ENCODE peak calls at places on chromosomes 16 and 17, in eight cellular contexts. V is cardiac muscle cell; M is CD8-positive, alpha-beta T cell; Q is tibial nerve; U is heart right ventricle; T is Caco-2; I is IMR-90; D is A549. J is an unnamed sample.
A peak's percentile ranks its signal among the peaks of the same experiment; 100 is the strongest.

GRCh38 chr17:37450090-37450489 is 39.6 kb upstream of the DUSP14 start:
- DNase-seq in V (no peak), M (no peak), Q (no peak), U (no peak), T (no peak), I (peak; percentile 18), D (no peak), J (no peak)

GRCh38 chr17:57107498-57108101 is 22.6 kb downstream of the AKAP1 start:
- DNase-seq in V (no peak), M (no peak), Q (no peak), U (no peak), T (peak; percentile 20), I (peak; percentile 42), D (no peak), J (no peak)

GRCh38 chr16:57999366-57999970 is 1.0 kb downstream of the ZNF319 start:
- DNase-seq in V (no peak), M (peak; percentile 30), Q (no peak), U (no peak), T (no peak), I (peak; percentile 33), D (no peak), J (no peak)

GRCh38 chr17:16459850-16460550 is 32.0 kb downstream of the LRRC75A start:
- DNase-seq in V (no peak), M (no peak), Q (no peak), U (no peak), T (no peak), I (no peak), D (no peak), J (no peak)

GRCh38 chr16:9115277-9115676 is 23.8 kb downstream of the HAPSTR1 start:
- DNase-seq in V (no peak), M (no peak), Q (no peak), U (no peak), T (no peak), I (peak; percentile 61), D (no peak), J (no peak)

GRCh38 chr17:65061621-65062020 is 5.1 kb upstream of the GNA13 start:
- DNase-seq in V (no peak), M (no peak), Q (no peak), U (no peak), T (no peak), I (no peak), D (no peak), J (no peak)

GRCh38 chr16:89845417-89845816 is 17.1 kb downstream of the SPIRE2 start:
- DNase-seq in V (no peak), M (peak; percentile 50), Q (no peak), U (no peak), T (no peak), I (no peak), D (no peak), J (no peak)

GRCh38 chr16:86991679-86992078 is 325.5 kb downstream of the C16orf95 start:
- DNase-seq in V (no peak), M (no peak), Q (no peak), U (no peak), T (no peak), I (peak; percentile 88), D (no peak), J (no peak)

GRCh38 chr16:84246679-84247077 is 6.9 kb upstream of the KCNG4 start:
- DNase-seq in V (no peak), M (no peak), Q (no peak), U (no peak), T (no peak), I (no peak), D (no peak), J (no peak)

GRCh38 chr16:69581297-69581696 is 15.5 kb downstream of the NFAT5 start:
- DNase-seq in V (no peak), M (no peak), Q (no peak), U (no peak), T (no peak), I (no peak), D (no peak), J (no peak)

GRCh38 chr17:34781071-34781470 is 180.2 kb downstream of the CCT6B start:
- DNase-seq in V (no peak), M (no peak), Q (no peak), U (no peak), T (no peak), I (no peak), D (no peak), J (no peak)

GRCh38 chr16:10103096-10103495 is 79.1 kb downstream of the GRIN2A start:
- DNase-seq in V (no peak), M (no peak), Q (no peak), U (no peak), T (no peak), I (no peak), D (no peak), J (no peak)

GRCh38 chr17:21286771-21287702 is 2.5 kb downstream of the MAP2K3 start:
- DNase-seq in V (no peak), M (no peak), Q (no peak), U (no peak), T (no peak), I (no peak), D (no peak), J (no peak)

GRCh38 chr16:8798174-8798527 is 512 bp downstream of the PMM2 start:
- DNase-seq in V (no peak), M (no peak), Q (no peak), U (no peak), T (no peak), I (peak; percentile 36), D (no peak), J (no peak)

GRCh38 chr17:45050680-45051059 is 762 bp downstream of the DCAKD start:
- DNase-seq in V (peak; percentile 14), M (peak; percentile 47), Q (no peak), U (no peak), T (peak; percentile 8), I (peak; percentile 28), D (peak; percentile 45), J (no peak)

GRCh38 chr17:45389354-45389753 is 43.3 kb downstream of the ARHGAP27 start:
- DNase-seq in V (no peak), M (no peak), Q (no peak), U (no peak), T (no peak), I (no peak), D (no peak), J (no peak)

GRCh38 chr16:27699540-27699939 is 149.6 kb downstream of the KATNIP start:
- DNase-seq in V (no peak), M (no peak), Q (no peak), U (no peak), T (no peak), I (no peak), D (no peak), J (no peak)

GRCh38 chr16:27698746-27699145 is 148.8 kb downstream of the KATNIP start:
- DNase-seq in V (no peak), M (no peak), Q (no peak), U (no peak), T (no peak), I (no peak), D (no peak), J (no peak)

GRCh38 chr16:27695161-27695560 is 145.2 kb downstream of the KATNIP start:
- DNase-seq in V (no peak), M (no peak), Q (no peak), U (no peak), T (no peak), I (no peak), D (no peak), J (no peak)

GRCh38 chr16:27700596-27700995 is 150.7 kb downstream of the KATNIP start:
- DNase-seq in V (no peak), M (no peak), Q (no peak), U (no peak), T (no peak), I (no peak), D (no peak), J (no peak)

DNA sequence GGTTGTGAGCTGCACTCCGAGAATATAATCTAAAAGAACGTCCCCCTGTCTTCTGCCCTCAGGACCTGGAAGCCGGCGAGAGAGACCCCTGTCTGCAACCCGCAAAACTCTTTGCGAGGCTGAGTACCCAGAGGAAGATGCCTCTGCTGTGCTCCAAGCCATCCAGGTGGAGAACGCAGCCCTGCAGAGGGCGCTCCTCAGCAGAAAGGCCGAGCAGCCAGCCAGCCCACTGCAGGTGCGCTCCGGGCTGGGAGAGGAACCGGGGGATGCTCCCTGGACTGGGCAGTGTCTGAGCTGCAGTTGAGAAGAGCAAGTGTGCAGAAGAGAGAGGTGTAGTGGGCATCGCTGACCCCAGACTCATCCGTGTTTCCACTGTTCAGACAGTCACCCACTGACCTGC is 148.3 kb downstream of the KATNIP start:
- DNase-seq in V (no peak), M (no peak), Q (no peak), U (no peak), T (peak; percentile 14), I (no peak), D (no peak), J (peak; percentile 57)
- TF ChIP-seq CTCF in V (peak; percentile 56), M (no peak), Q (no peak), U (no peak), T (peak; percentile 19), I (no peak), D (peak; percentile 22), J (no peak)

DNA sequence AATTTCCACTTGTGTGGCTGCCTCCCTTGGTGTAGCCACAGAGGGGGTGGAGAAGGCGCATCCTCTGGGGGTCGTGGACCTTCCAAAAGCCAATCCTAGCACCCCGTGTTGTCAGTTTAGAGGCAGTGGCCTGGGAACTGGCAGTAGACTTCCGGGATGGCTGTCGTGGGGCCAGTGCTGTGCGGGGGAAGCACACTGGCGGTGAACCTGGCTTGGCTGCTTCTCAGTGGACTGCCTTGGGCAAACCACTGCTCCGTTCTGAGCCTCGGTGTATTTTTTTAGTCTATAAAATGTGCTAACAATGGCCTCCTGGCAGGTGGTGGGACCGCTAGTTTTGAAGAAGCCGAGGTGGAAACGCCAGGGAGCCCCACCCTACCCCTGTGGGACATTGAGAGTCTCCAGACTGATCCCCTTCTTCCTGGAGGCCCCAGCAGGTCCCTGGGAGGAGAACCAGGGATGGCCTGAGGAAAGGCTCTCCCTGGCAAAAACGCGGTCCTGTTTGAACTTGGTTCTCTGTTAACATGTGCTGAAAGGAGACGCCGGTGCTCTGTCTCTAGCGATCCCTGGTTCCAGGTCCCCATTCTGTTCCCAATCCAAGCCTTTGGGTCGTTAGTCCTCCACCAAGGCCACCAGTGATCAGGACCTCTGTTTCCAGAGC is 125.7 kb downstream of the CMIP start:
- DNase-seq in V (no peak), M (no peak), Q (no peak), U (no peak), T (no peak), I (no peak), D (no peak), J (peak; percentile 20)
- H3K9me3 ChIP-seq in V (no peaks in the 10 kb centered on the region), M (no peaks in the 10 kb centered on the region), Q (no peaks in the 10 kb centered on the region), U (no peaks in the 10 kb centered on the region), T (no peaks in the 10 kb centered on the region), I (no peaks in the 10 kb centered on the region), D (no peaks in the 10 kb centered on the region), J (no peaks in the 10 kb centered on the region)

DNA sequence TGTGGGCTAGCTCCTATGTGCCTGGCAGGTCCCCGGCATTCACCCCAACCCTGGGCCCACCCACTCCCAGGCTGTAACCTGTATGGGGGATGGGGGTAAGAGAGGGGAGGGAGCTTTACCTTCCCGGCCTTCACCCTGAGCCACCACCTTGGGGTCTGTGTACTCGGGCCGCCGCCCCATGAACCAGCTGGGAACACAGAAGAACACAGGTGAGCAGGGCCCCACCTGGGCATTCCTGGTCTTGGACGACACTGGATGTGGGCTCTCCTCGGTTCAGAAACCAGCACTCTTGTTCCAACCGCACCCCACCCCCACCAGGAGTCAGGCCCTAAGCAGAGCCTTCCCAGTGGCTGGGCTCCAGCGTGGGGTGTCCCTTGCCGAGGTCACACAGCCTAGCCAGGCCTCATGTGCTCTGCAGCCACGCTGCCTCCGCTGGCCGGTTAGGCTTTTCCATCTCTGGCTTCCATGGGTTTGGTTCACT is 18.8 kb downstream of the B9D1 start:
- DNase-seq in V (no peak), M (no peak), Q (no peak), U (no peak), T (no peak), I (no peak), D (no peak), J (peak; percentile 61)
- TF ChIP-seq CTCF in V (no peak), M (no peak), Q (no peak), U (no peak), T (no peak), I (no peak), D (no peak), J (no peak)

GRCh38 chr16:88283596-88283995 is 99.2 kb upstream of the ZNF469 start:
- DNase-seq in V (no peak), M (no peak), Q (no peak), U (no peak), T (no peak), I (no peak), D (no peak), J (no peak)
- H3K9me3 ChIP-seq in V (no peaks in the 10 kb centered on the region), M (no peaks in the 10 kb centered on the region), Q (peaks cover 3% of the 10 kb centered on the region), U (peaks cover 24% of the 10 kb centered on the region), T (peaks cover 31% of the 10 kb centered on the region), I (peaks cover 14% of the 10 kb centered on the region), D (peaks cover 47% of the 10 kb centered on the region), J (no peaks in the 10 kb centered on the region)